ENCODE peak calls at places on chromosomes 1 and 21, in nine cellular contexts. W, V, D, T, O, A, U, L and F are unnamed samples.

GRCh38 chr1:190179817-190180216 is 297.8 kb downstream of the BRINP3 start:
- DNase-seq in W (no peak), V (no peak), D (peak; percentile 2), T (no peak), O (no peak), A (peak; percentile 29), U (no peak), L (no peak), F (no peak)

GRCh38 chr1:99554727-99555126 is 91.2 kb upstream of the PALMD start:
- DNase-seq in W (no peak), V (no peak), D (no peak), T (no peak), O (no peak), A (peak; percentile 37), U (no peak), L (no peak), F (no peak)

GRCh38 chr1:8782955-8783354 is 34.5 kb downstream of the RERE start:
- DNase-seq in W (no peak), V (no peak), D (no peak), T (no peak), O (no peak), A (no peak), U (no peak), L (no peak), F (no peak)

GRCh38 chr1:247905899-247906503 is 10.6 kb downstream of the OR2W3 start:
- DNase-seq in W (no peak), V (no peak), D (no peak), T (no peak), O (no peak), A (no peak), U (no peak), L (no peak), F (no peak)

GRCh38 chr1:214241060-214241459 is 39.9 kb upstream of the SMYD2 start:
- DNase-seq in W (no peak), V (no peak), D (no peak), T (no peak), O (no peak), A (no peak), U (no peak), L (no peak), F (no peak)

GRCh38 chr1:183739082-183739481 is 65.8 kb upstream of the RGL1 start:
- DNase-seq in W (no peak), V (no peak), D (no peak), T (no peak), O (no peak), A (no peak), U (no peak), L (no peak), F (no peak)

GRCh38 chr1:230668227-230668626 is 25.9 kb downstream of the COG2 start:
- DNase-seq in W (no peak), V (no peak), D (no peak), T (no peak), O (no peak), A (no peak), U (no peak), L (no peak), F (no peak)

GRCh38 chr1:162663086-162663485 is 30.8 kb downstream of the DDR2 start:
- DNase-seq in W (no peak), V (no peak), D (no peak), T (no peak), O (no peak), A (no peak), U (no peak), L (no peak), F (no peak)

GRCh38 chr21:16082038-16082816 is 352.4 kb downstream of the USP25 start:
- DNase-seq in W (no peak), V (no peak), D (no peak), T (no peak), O (no peak), A (no peak), U (no peak), L (no peak), F (no peak)

GRCh38 chr1:151739590-151740355 is 18.5 kb downstream of the RIIAD1 start:
- DNase-seq in W (peak; percentile 50), V (peak; percentile 73), D (no peak), T (peak; percentile 60), O (no peak), A (no peak), U (peak; percentile 73), L (no peak), F (no peak)

GRCh38 chr1:150550222-150551048 is 1.2 kb downstream of the ADAMTSL4 start:
- DNase-seq in W (peak; percentile 19), V (no peak), D (no peak), T (no peak), O (no peak), A (no peak), U (peak; percentile 71), L (no peak), F (peak; percentile 72)

GRCh38 chr1:31701137-31701736 is 2.6 kb downstream of the COL16A1 start:
- DNase-seq in W (peak; percentile 80), V (peak; percentile 97), D (peak; percentile 79), T (peak; percentile 77), O (peak; percentile 86), A (peak; percentile 97), U (peak; percentile 80), L (peak; percentile 98), F (peak; percentile 99)

GRCh38 chr1:235023197-235024044 is 105.2 kb downstream of the TOMM20 start:
- DNase-seq in W (no peak), V (peak; percentile 37), D (no peak), T (no peak), O (no peak), A (no peak), U (no peak), L (no peak), F (no peak)

GRCh38 chr21:34092241-34092921 is 19.0 kb downstream of the MRPS6 start:
- DNase-seq in W (no peak), V (no peak), D (no peak), T (no peak), O (no peak), A (no peak), U (no peak), L (no peak), F (no peak)

GRCh38 chr1:104592926-104593325 is 843.2 kb downstream of the AMY1C start:
- DNase-seq in W (no peak), V (no peak), D (no peak), T (no peak), O (no peak), A (no peak), U (no peak), L (no peak), F (no peak)

GRCh38 chr1:11299225-11299574 is 26.2 kb downstream of the UBIAD1 start:
- DNase-seq in W (no peak), V (no peak), D (no peak), T (no peak), O (no peak), A (no peak), U (no peak), L (no peak), F (no peak)

GRCh38 chr1:205925730-205926129 is 17.5 kb downstream of the SLC26A9 start:
- DNase-seq in W (no peak), V (peak; percentile 61), D (peak; percentile 81), T (peak; percentile 18), O (no peak), A (no peak), U (no peak), L (no peak), F (peak; percentile 11)

DNA sequence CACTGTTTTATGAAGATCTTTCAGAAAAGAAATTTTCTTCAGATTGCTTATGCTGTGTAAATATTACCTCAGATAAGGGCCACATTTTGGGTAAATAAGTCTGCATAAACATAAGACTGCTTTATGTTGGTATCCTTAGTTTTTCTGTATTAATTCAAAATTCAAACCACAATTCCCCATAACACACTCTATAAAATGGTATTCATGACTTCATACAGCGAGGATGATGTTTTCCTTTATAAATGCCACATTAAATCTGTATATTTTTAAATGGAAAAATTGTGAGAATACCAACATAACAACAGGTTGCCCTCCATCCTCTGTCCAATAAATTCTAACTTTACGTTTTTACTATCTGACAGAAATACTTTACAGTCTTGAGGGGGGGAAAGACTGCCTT is 248.7 kb upstream of the CXADR start:
- DNase-seq in W (no peak), V (no peak), D (no peak), T (no peak), O (no peak), A (no peak), U (no peak), L (no peak), F (no peak)
- TF ChIP-seq EP300 in W (no peak), V (no peak), D (no peak), T (no peak), O (no peak), A (no peak), U (no peak), L (no peak), F (no peak)

DNA sequence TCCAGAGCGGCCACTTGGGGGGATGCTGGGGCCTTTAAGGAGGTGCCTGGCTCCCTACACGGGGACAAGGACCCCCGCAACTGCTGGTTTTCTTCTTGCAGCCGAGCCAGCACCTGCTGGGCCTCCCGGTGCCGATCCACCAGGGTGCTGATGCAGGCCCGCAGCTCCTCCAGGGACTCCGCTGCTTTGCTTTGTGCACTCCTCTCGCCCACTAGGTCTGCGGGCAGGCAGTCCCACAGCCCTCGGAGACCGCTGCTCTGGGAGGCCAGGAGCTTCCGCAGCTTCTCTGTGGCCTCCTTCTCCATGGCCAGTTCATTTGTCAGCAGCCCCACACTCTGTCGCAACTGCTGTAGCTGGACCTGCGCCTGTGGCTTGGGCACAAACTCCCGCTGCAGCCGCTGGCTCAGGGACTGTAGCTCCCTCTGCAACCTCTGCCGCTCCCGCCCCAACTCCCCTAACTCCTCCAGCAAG is 13.2 kb downstream of the ANKRD35 start:
- DNase-seq in W (peak; percentile 46), V (peak; percentile 87), D (no peak), T (peak; percentile 45), O (no peak), A (no peak), U (no peak), L (peak; percentile 35), F (peak; percentile 52)
- H3K4me3 ChIP-seq in W (peak overlapping the region; percentile 50), V (peak overlapping the region; percentile 50), D (no peak overlapping the region), T (peak overlapping the region; percentile 51), O (no peak overlapping the region), A (no peak overlapping the region), U (no peak overlapping the region), L (peak overlapping the region; percentile 56), F (peak overlapping the region; percentile 43)

DNA sequence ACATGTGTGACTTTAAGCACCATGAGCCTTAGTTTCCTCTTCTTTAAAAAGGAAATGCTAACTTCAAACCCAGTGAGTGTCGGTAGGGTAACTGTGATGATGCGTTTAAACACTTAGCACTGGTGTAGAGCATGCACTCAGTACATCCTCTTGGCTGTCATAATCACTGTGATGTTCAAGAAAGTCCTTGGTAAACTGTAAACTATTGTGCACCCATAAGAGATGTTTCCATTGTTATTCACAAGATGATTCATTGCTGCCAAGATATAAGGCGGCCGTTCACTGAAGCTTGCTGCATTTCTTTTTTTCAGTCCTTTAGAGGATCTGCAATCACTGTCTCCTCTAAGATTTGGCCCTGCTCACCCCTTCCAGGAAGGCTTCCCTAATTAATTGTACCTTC is 61.8 kb upstream of the DAB1 start:
- DNase-seq in W (no peak), V (no peak), D (no peak), T (no peak), O (no peak), A (no peak), U (no peak), L (no peak), F (no peak)
- H3K27ac ChIP-seq in W (no peak overlapping the region), V (no peak overlapping the region), D (no peak overlapping the region), T (no peak overlapping the region), O (no peak overlapping the region), A (no peak overlapping the region), U (no peak overlapping the region), L (no peak overlapping the region), F (no peak overlapping the region)

DNA sequence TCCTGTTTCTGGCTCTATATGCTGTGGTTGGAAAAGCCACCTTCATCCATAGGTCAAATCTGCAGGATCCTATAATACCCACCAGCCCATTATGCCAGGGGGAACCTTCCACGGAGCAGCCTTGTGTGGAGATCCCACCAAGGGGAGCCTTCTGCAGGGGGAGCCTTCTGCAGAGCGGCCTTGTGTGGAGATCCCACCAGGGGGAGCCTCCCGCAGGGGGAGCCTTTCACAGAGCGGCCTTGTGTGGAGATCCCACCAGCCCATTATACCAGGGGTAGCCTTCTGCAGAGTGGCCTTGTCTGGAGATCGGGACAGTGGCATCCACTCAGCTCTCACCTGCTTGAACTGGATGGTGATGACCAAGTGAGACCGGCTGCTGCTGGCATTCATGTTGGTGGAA is 85.3 kb downstream of the SCCPDH start:
- DNase-seq in W (no peak), V (no peak), D (no peak), T (no peak), O (no peak), A (no peak), U (no peak), L (no peak), F (no peak)
- TF ChIP-seq EP300 in W (no peak), V (no peak), D (no peak), T (no peak), O (no peak), A (no peak), U (no peak), L (no peak), F (no peak)